ENCODE peak calls at places on chromosomes 11 and 22, in four cellular contexts. Z, K, E and G are unnamed samples.

GRCh38 chr11:126438691-126439090 is 83.2 kb downstream of the ST3GAL4 start:
- DNase-seq in Z (no peak), K (no peak), E (no peak), G (no peak)

GRCh38 chr22:30280495-30280894 is 8.8 kb downstream of the CASTOR1 start:
- DNase-seq in Z (no peak), K (no peak), E (no peak), G (no peak)

GRCh38 chr11:34791725-34792124 is 124.5 kb downstream of the APIP start:
- DNase-seq in Z (no peak), K (no peak), E (no peak), G (no peak)

GRCh38 chr22:19430890-19431541 is 517 bp downstream of the HIRA start:
- DNase-seq in Z (no peak), K (peak; percentile 47), E (peak; percentile 29), G (no peak)

GRCh38 chr11:26583550-26583949 is 11.5 kb upstream of the MUC15 start:
- DNase-seq in Z (no peak), K (no peak), E (no peak), G (no peak)

GRCh38 chr11:66880484-66881211 is 23.8 kb downstream of the LRFN4 start:
- DNase-seq in Z (no peak), K (no peak), E (peak; percentile 85), G (no peak)

GRCh38 chr11:105942951-105943350 is 79.1 kb downstream of the MSANTD4 start:
- DNase-seq in Z (no peak), K (no peak), E (no peak), G (no peak)

GRCh38 chr11:118621071-118621815 is 13.8 kb downstream of the PHLDB1 start:
- DNase-seq in Z (no peak), K (no peak), E (peak; percentile 93), G (peak; percentile 75)

GRCh38 chr11:105636496-105636895 is 26.6 kb downstream of the GRIA4 start:
- DNase-seq in Z (no peak), K (no peak), E (peak; percentile 81), G (no peak)

GRCh38 chr11:66562275-66562674 is 6.1 kb downstream of the CTSF start:
- DNase-seq in Z (no peak), K (no peak), E (no peak), G (no peak)

GRCh38 chr11:119750056-119750455 is 21.1 kb upstream of the NECTIN1 start:
- DNase-seq in Z (no peak), K (no peak), E (no peak), G (no peak)

GRCh38 chr11:126039485-126040271 is 23.0 kb downstream of the CDON start:
- DNase-seq in Z (no peak), K (no peak), E (no peak), G (no peak)

GRCh38 chr11:78820722-78821121 is 246.1 kb upstream of the NARS2 start:
- DNase-seq in Z (no peak), K (no peak), E (no peak), G (no peak)

GRCh38 chr11:46361283-46362145 is 14.3 kb downstream of the DGKZ start:
- DNase-seq in Z (no peak), K (peak; percentile 49), E (no peak), G (no peak)

GRCh38 chr11:74257934-74258553 is 53.4 kb downstream of the P4HA3 start:
- DNase-seq in Z (no peak), K (no peak), E (peak; percentile 30), G (no peak)

GRCh38 chr11:75433443-75433842 is 440 bp upstream of the KLHL35 start:
- DNase-seq in Z (no peak), K (no peak), E (no peak), G (no peak)

GRCh38 chr22:39297490-39298193 is 21.8 kb downstream of the RPL3 start:
- DNase-seq in Z (no peak), K (no peak), E (no peak), G (no peak)

GRCh38 chr22:27489265-27489675 is 312.3 kb downstream of the MN1 start:
- DNase-seq in Z (no peak), K (no peak), E (no peak), G (no peak)

GRCh38 chr11:125504580-125504979 is 8.5 kb upstream of the FEZ1 start:
- DNase-seq in Z (no peak), K (no peak), E (no peak), G (no peak)

GRCh38 chr11:112219476-112220232 is 6.6 kb upstream of the PTS start:
- DNase-seq in Z (no peak), K (peak; percentile 38), E (peak; percentile 90), G (peak; percentile 72)

GRCh38 chr11:75476716-75477613 is 44.0 kb upstream of the KLHL35 start:
- DNase-seq in Z (no peak), K (no peak), E (peak; percentile 96), G (no peak)

GRCh38 chr11:62931501-62932278 is 10.5 kb upstream of the CHRM1 start:
- DNase-seq in Z (no peak), K (no peak), E (no peak), G (peak; percentile 50)

GRCh38 chr11:71251159-71251721 is 1.1 kb downstream of the SHANK2 start:
- DNase-seq in Z (no peak), K (no peak), E (no peak), G (no peak)

GRCh38 chr22:46942816-46943783 is 180.7 kb downstream of the TBC1D22A start:
- DNase-seq in Z (no peak), K (no peak), E (peak; percentile 70), G (no peak)

GRCh38 chr11:61609000-61609969 is 28.4 kb upstream of the SYT7 start:
- DNase-seq in Z (no peak), K (no peak), E (no peak), G (no peak)

GRCh38 chr22:26323013-26323412 is 106.0 kb upstream of the ASPHD2 start:
- DNase-seq in Z (no peak), K (no peak), E (no peak), G (no peak)

GRCh38 chr11:35206616-35207015 is 67.6 kb downstream of the CD44 start:
- DNase-seq in Z (no peak), K (no peak), E (no peak), G (no peak)

GRCh38 chr11:120331301-120331966 is 4.8 kb upstream of the ARHGEF12 start:
- DNase-seq in Z (no peak), K (no peak), E (no peak), G (no peak)

GRCh38 chr11:10895285-10895684 is 37.4 kb upstream of the ZBED5 start:
- DNase-seq in Z (no peak), K (no peak), E (no peak), G (no peak)

GRCh38 chr22:19900707-19901436 is 40.7 kb upstream of the COMT start:
- DNase-seq in Z (no peak), K (no peak), E (no peak), G (no peak)

GRCh38 chr11:2599561-2600189 is 100.1 kb downstream of the KCNQ1OT1 start:
- DNase-seq in Z (no peak), K (no peak), E (no peak), G (no peak)

GRCh38 chr11:76216536-76217326 is 10.4 kb upstream of the WNT11 start:
- DNase-seq in Z (no peak), K (no peak), E (no peak), G (no peak)